ENCODE peak calls at places on chromosomes 16 and 17, in seven cellular contexts. A is CD8-positive, alpha-beta T cell; S is uterus; M is hepatocyte; Q is GM23248; W is HAP-1; F is mammary epithelial cell. R is an unnamed sample.

GRCh38 chr16:85234310-85235235 is 122.3 kb upstream of the CIBAR2 start:
- DNase-seq in A (no peak), S (peak; percentile 85), M (peak; percentile 92), Q (peak; percentile 85), W (peak; percentile 91), F (no peak), R (peak; percentile 92)

GRCh38 chr16:84184775-84185174 is 2.1 kb downstream of the TAF1C start:
- DNase-seq in A (no peak), S (no peak), M (no peak), Q (no peak), W (no peak), F (no peak), R (no peak)

GRCh38 chr16:74811911-74812310 is 37.3 kb upstream of the FA2H start:
- DNase-seq in A (no peak), S (no peak), M (no peak), Q (no peak), W (no peak), F (no peak), R (no peak)

GRCh38 chr17:41965694-41966375 is 760 bp upstream of the CNP start:
- DNase-seq in A (peak; percentile 70), S (peak; percentile 55), M (peak; percentile 93), Q (peak; percentile 79), W (peak; percentile 56), F (peak; percentile 95), R (peak; percentile 91)

GRCh38 chr17:64264891-64265290 is 1.8 kb upstream of the TEX2 start:
- DNase-seq in A (no peak), S (no peak), M (no peak), Q (peak; percentile 31), W (no peak), F (peak; percentile 73), R (no peak)

GRCh38 chr17:4583796-4584124 is 569 bp upstream of the SMTNL2 start:
- DNase-seq in A (no peak), S (no peak), M (peak; percentile 86), Q (peak; percentile 30), W (peak; percentile 80), F (no peak), R (no peak)

GRCh38 chr16:28845173-28846079 is 722 bp downstream of the TUFM start:
- DNase-seq in A (peak; percentile 45), S (no peak), M (peak; percentile 69), Q (peak; percentile 68), W (peak; percentile 85), F (peak; percentile 68), R (peak; percentile 69)

GRCh38 chr17:29891131-29891530 is 38.9 kb downstream of the SSH2 start:
- DNase-seq in A (no peak), S (no peak), M (no peak), Q (no peak), W (no peak), F (no peak), R (no peak)

GRCh38 chr17:16463341-16464000 is 28.5 kb downstream of the LRRC75A start:
- DNase-seq in A (no peak), S (no peak), M (peak; percentile 73), Q (peak; percentile 57), W (no peak), F (peak; percentile 35), R (no peak)

GRCh38 chr16:30028438-30029093 is 2.5 kb downstream of the TLCD3B start:
- DNase-seq in A (peak; percentile 28), S (no peak), M (peak; percentile 61), Q (peak; percentile 33), W (peak; percentile 69), F (no peak), R (no peak)

GRCh38 chr16:54286330-54287017 is at the start of gene IRX3:
- DNase-seq in A (no peak), S (peak; percentile 49), M (peak; percentile 73), Q (peak; percentile 97), W (peak; percentile 92), F (peak; percentile 94), R (peak; percentile 96)

GRCh38 chr17:76034433-76035185 is 7.5 kb upstream of the EVPL start:
- DNase-seq in A (no peak), S (no peak), M (no peak), Q (no peak), W (no peak), F (no peak), R (no peak)

GRCh38 chr17:2926019-2926650 is 129.9 kb downstream of the RAP1GAP2 start:
- DNase-seq in A (no peak), S (no peak), M (no peak), Q (peak; percentile 86), W (no peak), F (peak; percentile 94), R (peak; percentile 82)

GRCh38 chr16:68234188-68235104 is 1.5 kb downstream of the ESRP2 start:
- DNase-seq in A (no peak), S (peak; percentile 18), M (peak; percentile 93), Q (no peak), W (no peak), F (peak; percentile 76), R (peak; percentile 97)

GRCh38 chr17:60803059-60803458 is 125.4 kb downstream of the BCAS3 start:
- DNase-seq in A (no peak), S (no peak), M (no peak), Q (no peak), W (no peak), F (no peak), R (no peak)

GRCh38 chr16:29877266-29877961 is 14.4 kb upstream of the CDIPT start:
- DNase-seq in A (peak; percentile 51), S (no peak), M (peak; percentile 19), Q (peak; percentile 52), W (peak; percentile 72), F (peak; percentile 41), R (no peak)

GRCh38 chr16:53864819-53865491 is 161.0 kb downstream of the FTO start:
- DNase-seq in A (no peak), S (no peak), M (no peak), Q (peak; percentile 57), W (no peak), F (peak; percentile 78), R (no peak)

GRCh38 chr17:43891851-43892671 is 15.3 kb downstream of the MPP2 start:
- DNase-seq in A (no peak), S (no peak), M (no peak), Q (peak; percentile 40), W (no peak), F (no peak), R (no peak)

GRCh38 chr17:48012151-48012520 is 25.5 kb downstream of the COPZ2 start:
- DNase-seq in A (peak; percentile 61), S (no peak), M (peak; percentile 72), Q (peak; percentile 64), W (peak; percentile 82), F (no peak), R (no peak)

GRCh38 chr16:87593710-87594258 is 8.5 kb upstream of the JPH3 start:
- DNase-seq in A (no peak), S (no peak), M (no peak), Q (no peak), W (no peak), F (no peak), R (no peak)

GRCh38 chr16:54545890-54546476 is 259.4 kb upstream of the IRX3 start:
- DNase-seq in A (no peak), S (no peak), M (no peak), Q (no peak), W (no peak), F (no peak), R (no peak)

GRCh38 chr16:77675464-77676324 is 46.6 kb upstream of the NUDT7 start:
- DNase-seq in A (peak; percentile 43), S (peak; percentile 51), M (peak; percentile 84), Q (peak; percentile 81), W (peak; percentile 77), F (peak; percentile 58), R (no peak)
- H3K4me1 ChIP-seq in A (no peaks in the 10 kb centered on the region), S (no peaks in the 10 kb centered on the region), M (no peaks in the 10 kb centered on the region), Q (peaks cover 13% of the 10 kb centered on the region), W (no peaks in the 10 kb centered on the region), F (no peaks in the 10 kb centered on the region), R (no peaks in the 10 kb centered on the region)

GRCh38 chr17:78396436-78397335 is 18.2 kb downstream of the PGS1 start:
- DNase-seq in A (no peak), S (no peak), M (no peak), Q (no peak), W (no peak), F (no peak), R (no peak)

GRCh38 chr17:78397681-78398101 is 19.2 kb downstream of the PGS1 start:
- DNase-seq in A (no peak), S (no peak), M (no peak), Q (peak; percentile 54), W (no peak), F (peak; percentile 49), R (no peak)

GRCh38 chr17:78399693-78400144 is 21.3 kb downstream of the PGS1 start:
- DNase-seq in A (no peak), S (no peak), M (no peak), Q (no peak), W (no peak), F (peak; percentile 88), R (no peak)

GRCh38 chr17:78399028-78399692 is 20.7 kb downstream of the PGS1 start:
- DNase-seq in A (no peak), S (no peak), M (no peak), Q (no peak), W (no peak), F (no peak), R (no peak)

GRCh38 chr17:78398390-78398789 is 19.9 kb downstream of the PGS1 start:
- DNase-seq in A (no peak), S (no peak), M (no peak), Q (no peak), W (no peak), F (no peak), R (no peak)
- H3K4me1 ChIP-seq in A (no peaks in the 10 kb centered on the region), S (peaks cover 4% of the 10 kb centered on the region), M (no peaks in the 10 kb centered on the region), Q (no peaks in the 10 kb centered on the region), W (no peaks in the 10 kb centered on the region), F (peaks cover 58% of the 10 kb centered on the region), R (no peaks in the 10 kb centered on the region)

GRCh38 chr16:77450790-77451487 is 16.1 kb upstream of the ADAMTS18 start:
- DNase-seq in A (no peak), S (no peak), M (peak; percentile 30), Q (no peak), W (no peak), F (no peak), R (no peak)
- H3K4me1 ChIP-seq in A (no peaks in the 10 kb centered on the region), S (no peaks in the 10 kb centered on the region), M (peaks cover 10% of the 10 kb centered on the region), Q (no peaks in the 10 kb centered on the region), W (no peaks in the 10 kb centered on the region), F (no peaks in the 10 kb centered on the region), R (no peaks in the 10 kb centered on the region)

GRCh38 chr17:27798376-27798775 is 2.0 kb downstream of the NOS2 start:
- DNase-seq in A (no peak), S (no peak), M (no peak), Q (no peak), W (no peak), F (no peak), R (no peak)

GRCh38 chr17:27802962-27803680 is 2.8 kb upstream of the NOS2 start:
- DNase-seq in A (no peak), S (no peak), M (peak; percentile 47), Q (no peak), W (no peak), F (no peak), R (no peak)

GRCh38 chr17:27797390-27798091 is 2.8 kb downstream of the NOS2 start:
- DNase-seq in A (no peak), S (no peak), M (peak; percentile 80), Q (no peak), W (peak; percentile 17), F (no peak), R (no peak)

GRCh38 chr17:27802033-27802432 is 1.7 kb upstream of the NOS2 start:
- DNase-seq in A (no peak), S (no peak), M (no peak), Q (no peak), W (no peak), F (no peak), R (no peak)

DNA sequence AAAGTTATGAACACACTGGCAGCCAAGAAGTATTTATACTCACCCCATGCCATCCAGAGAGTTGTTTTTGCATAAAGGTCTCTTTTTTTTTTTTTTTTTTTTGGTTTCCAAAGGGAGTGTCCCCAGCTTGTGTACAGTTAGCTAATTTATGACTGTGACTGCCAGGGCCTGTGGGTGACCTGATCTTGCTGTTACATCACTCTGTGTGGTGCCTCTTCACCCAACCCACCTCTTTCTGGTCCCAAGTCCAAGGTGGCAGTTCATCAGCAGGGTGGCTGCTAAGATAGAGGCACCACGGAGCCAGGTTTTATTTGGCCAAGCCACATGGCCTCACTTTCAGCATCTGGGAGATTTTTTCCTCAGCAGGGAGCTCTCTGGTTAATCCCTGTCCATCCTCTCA is at the start of gene NOS2:
- DNase-seq in A (no peak), S (no peak), M (peak; percentile 62), Q (no peak), W (no peak), F (no peak), R (no peak)
- H3K4me1 ChIP-seq in A (no peaks in the 10 kb centered on the region), S (no peaks in the 10 kb centered on the region), M (peaks cover 11% of the 10 kb centered on the region), Q (no peaks in the 10 kb centered on the region), W (peaks cover under 1% of the 10 kb centered on the region), F (peaks cover under 1% of the 10 kb centered on the region), R (no peaks in the 10 kb centered on the region)